ENCODE peak calls at places on chromosome 1, in six cellular contexts. One of them, this sample, is unnamed.

GRCh38 chr1:11740258-11741192 is 4.6 kb downstream of the AGTRAP start:
- DNase-seq in heart left ventricle: no peak
- DNase-seq in cardiac muscle cell: no peak
- DNase-seq in esophagus squamous epithelium: no peak
- DNase-seq in kidney epithelial cell: no peak
- DNase-seq in CD8-positive, alpha-beta T cell: no peak
- DNase-seq in this sample: no peak

GRCh38 chr1:166952002-166952746 is 23.2 kb downstream of the ILDR2 start:
- DNase-seq in kidney epithelial cell: peak
- DNase-seq in heart left ventricle: peak
- DNase-seq in CD8-positive, alpha-beta T cell: no peak
- DNase-seq in cardiac muscle cell: no peak
- DNase-seq in esophagus squamous epithelium: no peak
- DNase-seq in this sample: no peak

GRCh38 chr1:31476891-31477846 is 64.2 kb downstream of the SERINC2 start:
- DNase-seq in heart left ventricle: no peak
- DNase-seq in cardiac muscle cell: no peak
- DNase-seq in kidney epithelial cell: no peak
- DNase-seq in esophagus squamous epithelium: no peak
- DNase-seq in CD8-positive, alpha-beta T cell: no peak
- DNase-seq in this sample: no peak

GRCh38 chr1:214708321-214708960 is 105.4 kb downstream of the CENPF start:
- DNase-seq in cardiac muscle cell: no peak
- DNase-seq in CD8-positive, alpha-beta T cell: no peak
- DNase-seq in heart left ventricle: no peak
- DNase-seq in kidney epithelial cell: no peak
- DNase-seq in esophagus squamous epithelium: no peak
- DNase-seq in this sample: no peak

GRCh38 chr1:230749150-230749549 is 2.0 kb downstream of the CAPN9 start:
- DNase-seq in esophagus squamous epithelium: no peak
- DNase-seq in cardiac muscle cell: no peak
- DNase-seq in CD8-positive, alpha-beta T cell: no peak
- DNase-seq in heart left ventricle: no peak
- DNase-seq in kidney epithelial cell: no peak
- DNase-seq in this sample: no peak

GRCh38 chr1:93016171-93016570 is 54.9 kb upstream of the DIPK1A start:
- DNase-seq in kidney epithelial cell: no peak
- DNase-seq in CD8-positive, alpha-beta T cell: no peak
- DNase-seq in esophagus squamous epithelium: no peak
- DNase-seq in heart left ventricle: no peak
- DNase-seq in cardiac muscle cell: no peak
- DNase-seq in this sample: no peak

GRCh38 chr1:96721053-96721381 is 567 bp upstream of the PTBP2 start:
- DNase-seq in CD8-positive, alpha-beta T cell: no peak
- DNase-seq in esophagus squamous epithelium: no peak
- DNase-seq in heart left ventricle: no peak
- DNase-seq in kidney epithelial cell: no peak
- DNase-seq in cardiac muscle cell: no peak
- DNase-seq in this sample: no peak

GRCh38 chr1:206921772-206922265 is at the start of gene FCMR:
- DNase-seq in esophagus squamous epithelium: no peak
- DNase-seq in kidney epithelial cell: no peak
- DNase-seq in CD8-positive, alpha-beta T cell: peak
- DNase-seq in heart left ventricle: no peak
- DNase-seq in cardiac muscle cell: no peak
- DNase-seq in this sample: no peak

GRCh38 chr1:164240081-164240480 is 318.9 kb upstream of the PBX1 start:
- DNase-seq in heart left ventricle: no peak
- DNase-seq in CD8-positive, alpha-beta T cell: no peak
- DNase-seq in cardiac muscle cell: peak
- DNase-seq in kidney epithelial cell: no peak
- DNase-seq in esophagus squamous epithelium: no peak
- DNase-seq in this sample: no peak

GRCh38 chr1:31264790-31265386 is 25.2 kb upstream of the NKAIN1 start:
- DNase-seq in cardiac muscle cell: no peak
- DNase-seq in heart left ventricle: peak
- DNase-seq in kidney epithelial cell: no peak
- DNase-seq in CD8-positive, alpha-beta T cell: no peak
- DNase-seq in esophagus squamous epithelium: no peak
- DNase-seq in this sample: no peak

GRCh38 chr1:160539896-160540858 is 17.1 kb upstream of the SLAMF6 start:
- DNase-seq in esophagus squamous epithelium: no peak
- DNase-seq in kidney epithelial cell: no peak
- DNase-seq in cardiac muscle cell: peak
- DNase-seq in heart left ventricle: no peak
- DNase-seq in CD8-positive, alpha-beta T cell: peak
- DNase-seq in this sample: no peak

GRCh38 chr1:232512712-232513111 is 117.2 kb downstream of the SIPA1L2 start:
- DNase-seq in esophagus squamous epithelium: no peak
- DNase-seq in heart left ventricle: no peak
- DNase-seq in CD8-positive, alpha-beta T cell: no peak
- DNase-seq in cardiac muscle cell: no peak
- DNase-seq in kidney epithelial cell: no peak
- DNase-seq in this sample: no peak

DNA sequence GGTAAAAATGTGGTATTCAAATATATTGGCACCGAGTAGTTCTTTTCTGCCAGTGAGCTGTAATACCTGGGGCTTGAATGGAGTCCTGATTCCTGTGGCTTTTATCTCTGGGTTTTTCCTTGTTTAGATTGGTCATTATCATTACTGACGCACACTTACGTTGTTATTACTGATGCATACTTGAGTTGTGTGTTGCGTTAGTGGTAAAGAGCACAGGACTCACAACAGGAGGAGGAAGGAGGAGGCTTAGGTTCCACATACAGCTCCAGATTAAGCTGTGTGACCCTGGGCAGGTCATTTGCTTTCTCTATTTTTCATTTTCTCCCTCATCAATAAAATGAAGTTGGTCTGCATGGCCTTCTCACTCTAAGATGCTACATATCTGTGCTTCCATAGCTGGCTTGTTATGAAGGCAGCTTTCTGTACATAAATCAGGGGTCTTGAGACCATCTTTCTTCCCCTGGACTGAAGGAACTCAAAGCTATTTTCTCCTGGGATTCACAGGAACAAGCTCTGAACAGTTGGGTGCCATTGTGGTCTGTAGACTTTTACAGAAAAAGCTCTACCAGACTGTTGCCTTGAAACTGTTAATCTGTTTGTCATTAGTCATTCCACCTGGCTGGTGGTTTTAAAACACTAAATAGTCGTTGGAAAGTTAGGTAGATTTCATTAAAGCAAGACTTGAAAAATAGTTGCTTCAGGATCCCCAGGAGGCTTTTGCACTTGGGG is 5.6 kb downstream of the ARID1A start:
- DNase-seq in heart left ventricle: no peak
- DNase-seq in esophagus squamous epithelium: no peak
- DNase-seq in CD8-positive, alpha-beta T cell: no peak
- DNase-seq in cardiac muscle cell: no peak
- DNase-seq in kidney epithelial cell: no peak
- DNase-seq in this sample: no peak
- H3K4me3 ChIP-seq in heart left ventricle: no peak
- H3K4me3 ChIP-seq in esophagus squamous epithelium: peak
- H3K4me3 ChIP-seq in CD8-positive, alpha-beta T cell: peak
- H3K4me3 ChIP-seq in cardiac muscle cell: no peak
- H3K4me3 ChIP-seq in kidney epithelial cell: no peak
- H3K4me3 ChIP-seq in this sample: no peak

DNA sequence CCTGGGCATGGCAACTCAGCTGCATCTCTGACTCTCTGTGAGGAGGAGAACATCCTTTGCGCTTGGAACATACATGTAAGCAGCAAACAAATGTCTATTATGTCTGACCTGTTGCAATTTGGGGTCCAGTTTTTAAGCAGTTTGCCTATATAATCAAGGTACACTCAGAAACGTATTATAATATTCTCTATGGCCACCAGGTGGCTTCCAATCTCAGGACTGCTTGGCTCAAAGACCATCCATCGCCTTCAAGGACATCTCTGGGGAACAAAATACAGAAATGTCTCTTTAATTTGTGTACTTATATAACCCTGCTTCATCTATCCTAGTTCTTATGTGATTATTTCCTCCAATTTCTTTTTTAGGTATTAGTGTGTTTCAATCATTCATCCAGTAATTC is 227.2 kb downstream of the OLFM3 start:
- DNase-seq in cardiac muscle cell: peak
- DNase-seq in esophagus squamous epithelium: no peak
- DNase-seq in CD8-positive, alpha-beta T cell: no peak
- DNase-seq in kidney epithelial cell: no peak
- DNase-seq in heart left ventricle: no peak
- DNase-seq in this sample: no peak
- TF ChIP-seq CTCF in cardiac muscle cell: peak
- TF ChIP-seq CTCF in esophagus squamous epithelium: peak
- TF ChIP-seq CTCF in CD8-positive, alpha-beta T cell: peak
- TF ChIP-seq CTCF in kidney epithelial cell: peak
- TF ChIP-seq CTCF in heart left ventricle: no peak
- TF ChIP-seq CTCF in this sample: no peak

DNA sequence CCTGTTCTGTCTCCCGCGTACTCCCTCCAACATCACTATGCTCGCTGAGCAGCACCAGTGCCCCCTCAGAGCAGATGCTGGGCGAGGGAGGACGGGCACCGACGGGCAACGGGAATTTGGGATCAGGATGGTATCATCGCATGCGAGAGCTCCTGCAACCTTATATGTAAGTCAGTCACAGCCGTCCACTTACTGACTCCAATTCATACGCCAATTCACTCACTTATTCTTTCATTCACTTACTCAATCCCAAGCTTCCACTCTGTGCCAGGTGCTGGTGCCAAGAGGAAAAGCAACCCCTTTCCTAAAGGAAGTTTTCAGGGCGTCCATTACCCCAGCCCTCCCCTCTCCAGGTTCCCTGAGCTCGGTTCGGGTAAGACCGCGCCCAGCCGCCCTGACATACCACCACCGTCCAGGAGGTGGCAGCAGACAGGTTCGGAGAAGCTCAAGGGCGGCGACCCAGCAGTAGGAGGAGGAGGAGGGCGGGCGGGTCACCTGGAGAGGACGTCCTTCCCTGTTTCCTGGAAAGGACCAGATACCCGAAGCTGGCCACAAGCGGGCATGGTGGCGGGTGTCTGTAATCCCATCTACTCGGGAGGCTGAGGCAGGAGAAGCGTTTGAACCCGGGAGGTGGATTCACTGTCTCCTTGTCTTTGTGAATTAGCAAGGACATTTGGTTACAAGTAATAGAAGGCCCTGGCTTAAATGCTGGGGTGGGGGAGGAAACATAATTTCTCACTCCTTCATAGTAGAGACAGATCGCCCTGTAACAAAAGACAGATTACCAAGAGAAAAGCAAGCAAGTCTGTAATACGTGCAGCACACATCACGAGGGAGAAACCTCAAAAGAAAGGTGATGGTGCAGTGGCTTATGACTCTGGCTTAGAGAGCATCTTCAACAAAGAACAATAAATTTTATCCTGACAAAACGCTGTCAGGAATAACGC is 7.6 kb upstream of the IL22RA1 start:
- DNase-seq in CD8-positive, alpha-beta T cell: peak
- DNase-seq in kidney epithelial cell: peak
- DNase-seq in heart left ventricle: peak
- DNase-seq in esophagus squamous epithelium: peak
- DNase-seq in cardiac muscle cell: peak
- DNase-seq in this sample: peak
- H3K4me3 ChIP-seq in CD8-positive, alpha-beta T cell: peak
- H3K4me3 ChIP-seq in kidney epithelial cell: no peak
- H3K4me3 ChIP-seq in heart left ventricle: no peak
- H3K4me3 ChIP-seq in esophagus squamous epithelium: peak
- H3K4me3 ChIP-seq in cardiac muscle cell: peak
- H3K4me3 ChIP-seq in this sample: peak

GRCh38 chr1:81808760-81809159 is 8.0 kb downstream of the ADGRL2 start:
- DNase-seq in cardiac muscle cell: peak
- DNase-seq in CD8-positive, alpha-beta T cell: no peak
- DNase-seq in heart left ventricle: no peak
- DNase-seq in esophagus squamous epithelium: no peak
- DNase-seq in kidney epithelial cell: no peak
- DNase-seq in this sample: no peak
- TF ChIP-seq CTCF in cardiac muscle cell: no peak
- TF ChIP-seq CTCF in CD8-positive, alpha-beta T cell: no peak
- TF ChIP-seq CTCF in heart left ventricle: no peak
- TF ChIP-seq CTCF in esophagus squamous epithelium: no peak
- TF ChIP-seq CTCF in kidney epithelial cell: no peak
- TF ChIP-seq CTCF in this sample: no peak

GRCh38 chr1:173946380-173946921 is 29.3 kb upstream of the SERPINC1 start:
- DNase-seq in cardiac muscle cell: no peak
- DNase-seq in kidney epithelial cell: no peak
- DNase-seq in esophagus squamous epithelium: no peak
- DNase-seq in CD8-positive, alpha-beta T cell: no peak
- DNase-seq in heart left ventricle: no peak
- DNase-seq in this sample: no peak
- H3K4me3 ChIP-seq in cardiac muscle cell: no peak
- H3K4me3 ChIP-seq in kidney epithelial cell: no peak
- H3K4me3 ChIP-seq in esophagus squamous epithelium: no peak
- H3K4me3 ChIP-seq in CD8-positive, alpha-beta T cell: no peak
- H3K4me3 ChIP-seq in heart left ventricle: no peak
- H3K4me3 ChIP-seq in this sample: no peak

DNA sequence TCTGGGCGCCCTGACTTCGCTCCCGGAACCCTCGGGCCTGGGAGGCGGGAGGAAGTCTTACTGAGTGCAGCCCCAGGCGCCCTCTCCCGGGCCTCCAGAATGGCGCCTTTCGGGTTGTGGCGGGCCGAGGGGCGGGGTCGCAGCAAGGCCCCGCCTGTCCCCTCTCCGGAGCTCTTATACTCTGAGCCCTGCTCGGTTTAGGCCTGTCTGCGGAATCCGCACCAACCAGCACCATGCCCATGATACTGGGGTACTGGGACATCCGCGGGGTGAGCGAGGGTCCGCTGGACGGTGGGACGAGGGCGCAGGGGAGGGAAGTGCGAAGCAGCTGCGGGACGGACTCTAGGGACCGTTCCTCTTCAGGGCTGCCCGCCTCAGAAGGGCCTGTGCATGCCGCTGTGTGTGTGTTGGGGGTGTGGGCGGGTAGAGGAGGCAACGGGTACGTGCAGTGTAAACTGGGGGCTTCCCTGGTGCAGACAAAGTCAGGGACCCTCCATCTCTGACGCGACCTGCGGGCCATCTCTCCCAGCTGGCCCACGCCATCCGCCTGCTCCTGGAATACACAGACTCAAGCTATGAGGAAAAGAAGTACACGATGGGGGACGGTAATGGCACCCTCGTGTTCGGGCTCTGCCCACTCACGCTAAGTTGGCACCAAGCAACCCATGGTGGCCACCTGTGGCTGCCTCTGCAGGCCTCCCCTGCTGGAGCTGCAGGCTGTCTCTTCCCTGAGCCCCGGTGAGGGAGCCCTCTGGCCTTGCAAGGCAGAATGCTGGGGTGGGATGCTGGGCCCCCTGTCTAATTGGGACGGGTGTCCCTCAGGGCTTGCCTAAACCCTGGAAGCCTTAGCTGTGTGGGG is at the start of gene GSTM1:
- DNase-seq in cardiac muscle cell: peak
- DNase-seq in CD8-positive, alpha-beta T cell: peak
- DNase-seq in kidney epithelial cell: no peak
- DNase-seq in esophagus squamous epithelium: no peak
- DNase-seq in heart left ventricle: no peak
- DNase-seq in this sample: no peak
- TF ChIP-seq CTCF in cardiac muscle cell: peak
- TF ChIP-seq CTCF in CD8-positive, alpha-beta T cell: no peak
- TF ChIP-seq CTCF in kidney epithelial cell: peak
- TF ChIP-seq CTCF in esophagus squamous epithelium: no peak
- TF ChIP-seq CTCF in heart left ventricle: no peak
- TF ChIP-seq CTCF in this sample: no peak

DNA sequence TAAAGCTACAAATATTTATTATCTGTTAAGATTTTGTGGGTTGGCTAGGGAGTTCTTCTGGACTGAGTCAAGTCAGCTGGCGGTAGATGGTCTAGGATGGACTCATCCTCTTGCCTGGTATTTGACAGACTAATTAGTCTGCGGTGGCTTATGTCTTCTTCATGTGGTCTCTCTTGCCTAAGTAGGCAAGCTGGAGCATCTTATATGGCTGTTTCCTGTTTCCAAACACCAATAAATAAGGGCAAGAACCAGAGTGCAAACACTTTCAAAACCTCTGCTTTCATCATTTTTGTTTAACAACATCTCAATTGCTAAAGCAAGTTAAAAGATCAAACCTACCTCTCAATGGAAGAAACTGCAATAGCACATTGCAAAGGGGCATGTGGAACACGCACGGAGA is 484.8 kb downstream of the PTPRC start:
- DNase-seq in cardiac muscle cell: no peak
- DNase-seq in esophagus squamous epithelium: no peak
- DNase-seq in CD8-positive, alpha-beta T cell: no peak
- DNase-seq in kidney epithelial cell: no peak
- DNase-seq in heart left ventricle: no peak
- DNase-seq in this sample: no peak
- H3K4me3 ChIP-seq in cardiac muscle cell: no peak
- H3K4me3 ChIP-seq in esophagus squamous epithelium: no peak
- H3K4me3 ChIP-seq in CD8-positive, alpha-beta T cell: no peak
- H3K4me3 ChIP-seq in kidney epithelial cell: no peak
- H3K4me3 ChIP-seq in heart left ventricle: no peak
- H3K4me3 ChIP-seq in this sample: no peak

This sample was measured in thoracic aorta.